ENCODE peak calls at places on chromosome 5, in eight cellular contexts. P, G, D, X, F, Z, Q and V are unnamed samples.

GRCh38 chr5:173834070-173834771 is 53.9 kb upstream of the CPEB4 start:
- DNase-seq in P (no peak), G (no peak), D (no peak), X (no peak), F (no peak), Z (no peak), Q (no peak), V (no peak)

GRCh38 chr5:154475613-154476342 is 2.2 kb downstream of the HAND1 start:
- DNase-seq in P (no peak), G (no peak), D (no peak), X (no peak), F (no peak), Z (peak; percentile 62), Q (no peak), V (no peak)

GRCh38 chr5:120615967-120616645 is 152.0 kb downstream of the PRR16 start:
- DNase-seq in P (no peak), G (no peak), D (no peak), X (peak; percentile 92), F (no peak), Z (peak; percentile 77), Q (peak; percentile 93), V (peak; percentile 86)

GRCh38 chr5:82987188-82987587 is 90.0 kb downstream of the TMEM167A start:
- DNase-seq in P (no peak), G (no peak), D (no peak), X (no peak), F (no peak), Z (no peak), Q (no peak), V (no peak)

GRCh38 chr5:146564036-146564762 is 48.2 kb upstream of the GPR151 start:
- DNase-seq in P (no peak), G (no peak), D (no peak), X (no peak), F (no peak), Z (no peak), Q (no peak), V (no peak)

GRCh38 chr5:58886315-58887207 is 303.7 kb downstream of the RAB3C start:
- DNase-seq in P (peak; percentile 20), G (peak; percentile 57), D (peak; percentile 56), X (peak; percentile 63), F (peak; percentile 50), Z (peak; percentile 88), Q (peak; percentile 57), V (peak; percentile 63)

GRCh38 chr5:132353593-132353992 is 15.9 kb upstream of the SLC22A5 start:
- DNase-seq in P (no peak), G (no peak), D (no peak), X (peak; percentile 8), F (no peak), Z (no peak), Q (no peak), V (no peak)

GRCh38 chr5:80959768-80960442 is at the start of gene RASGRF2:
- DNase-seq in P (no peak), G (no peak), D (peak; percentile 48), X (peak; percentile 60), F (no peak), Z (peak; percentile 89), Q (peak; percentile 44), V (peak; percentile 13)

GRCh38 chr5:77180167-77181081 is 30.1 kb upstream of the PDE8B start:
- DNase-seq in P (no peak), G (no peak), D (no peak), X (no peak), F (peak; percentile 15), Z (peak; percentile 42), Q (no peak), V (no peak)